ENCODE peak calls at places on chromosomes 6 and 20, in four cellular contexts. M is stomach, N is AG09309, Q is LNCaP clone FGC. I is an unnamed sample.

GRCh38 chr6:157083343-157083742 is 240.0 kb downstream of the TMEM242 start:
- DNase-seq in Q (no peak), M (no peak), N (no peak), I (no peak)

GRCh38 chr6:30493643-30494250 is 4.4 kb downstream of the HLA-E start:
- DNase-seq in Q (no peak), M (no peak), N (no peak), I (no peak)

GRCh38 chr6:49541210-49541724 is 9.2 kb upstream of the C6orf141 start:
- DNase-seq in M (no peak), Q (no peak), N (peak), I (no peak)

GRCh38 chr6:37244430-37245310 is 12.9 kb upstream of the TBC1D22B start:
- DNase-seq in M (peak), N (peak), Q (peak), I (no peak)

GRCh38 chr6:53209681-53210080 is 61.0 kb upstream of the GCM1 start:
- DNase-seq in N (no peak), M (no peak), Q (peak), I (no peak)

GRCh38 chr6:20916081-20916480 is 381.8 kb downstream of the CDKAL1 start:
- DNase-seq in Q (no peak), M (no peak), N (peak), I (no peak)

GRCh38 chr6:120871416-120872261 is 462.6 kb downstream of the TBC1D32 start:
- DNase-seq in M (no peak), Q (no peak), N (no peak), I (peak)

GRCh38 chr6:128511518-128511917 is 8.9 kb downstream of the PTPRK start:
- DNase-seq in M (no peak), Q (no peak), N (no peak), I (no peak)

GRCh38 chr6:154543638-154544037 is 33.2 kb upstream of the CNKSR3 start:
- DNase-seq in M (no peak), N (no peak), Q (no peak), I (no peak)

GRCh38 chr6:90219168-90219985 is 77.3 kb downstream of the BACH2 start:
- DNase-seq in N (peak), M (no peak), Q (peak), I (no peak)

GRCh38 chr6:156934054-156934424 is 156.9 kb downstream of the ARID1B start:
- DNase-seq in N (no peak), M (no peak), Q (peak), I (no peak)

GRCh38 chr20:25285091-25285647 is 37.3 kb downstream of the PYGB start:
- DNase-seq in M (peak), N (no peak), Q (no peak), I (peak)

GRCh38 chr20:48620486-48621255 is 207.1 kb downstream of the PREX1 start:
- DNase-seq in Q (peak), M (peak), N (no peak), I (peak)

GRCh38 chr20:64116541-64117423 is 9.4 kb upstream of the NPBWR2 start:
- DNase-seq in M (peak), Q (no peak), N (no peak), I (no peak)

GRCh38 chr20:34943808-34944568 is 11.6 kb downstream of the GSS start:
- DNase-seq in Q (no peak), N (no peak), M (no peak), I (no peak)

GRCh38 chr20:34940126-34940525 is 15.5 kb downstream of the GSS start:
- DNase-seq in M (no peak), Q (no peak), N (no peak), I (no peak)

GRCh38 chr20:34941224-34941623 is 14.4 kb downstream of the GSS start:
- DNase-seq in M (no peak), N (no peak), Q (no peak), I (peak)

GRCh38 chr20:34945315-34946077 is 10.1 kb downstream of the GSS start:
- DNase-seq in Q (peak), N (no peak), M (peak), I (no peak)

GRCh38 chr20:34942301-34942700 is 13.3 kb downstream of the GSS start:
- DNase-seq in N (no peak), Q (no peak), M (no peak), I (no peak)
- TF ChIP-seq CTCF in N (no peak), Q (no peak), M (no peak), I (no peak)

GRCh38 chr6:32215617-32216016 is 8.2 kb downstream of the NOTCH4 start:
- DNase-seq in M (no peak), Q (no peak), N (no peak), I (no peak)

GRCh38 chr6:32220021-32220420 is 3.8 kb downstream of the NOTCH4 start:
- DNase-seq in Q (no peak), N (no peak), M (no peak), I (no peak)

GRCh38 chr6:32216292-32216691 is 7.6 kb downstream of the NOTCH4 start:
- DNase-seq in Q (no peak), M (no peak), N (no peak), I (no peak)

GRCh38 chr6:32216998-32217397 is 6.9 kb downstream of the NOTCH4 start:
- DNase-seq in Q (no peak), N (no peak), M (no peak), I (no peak)

DNA sequence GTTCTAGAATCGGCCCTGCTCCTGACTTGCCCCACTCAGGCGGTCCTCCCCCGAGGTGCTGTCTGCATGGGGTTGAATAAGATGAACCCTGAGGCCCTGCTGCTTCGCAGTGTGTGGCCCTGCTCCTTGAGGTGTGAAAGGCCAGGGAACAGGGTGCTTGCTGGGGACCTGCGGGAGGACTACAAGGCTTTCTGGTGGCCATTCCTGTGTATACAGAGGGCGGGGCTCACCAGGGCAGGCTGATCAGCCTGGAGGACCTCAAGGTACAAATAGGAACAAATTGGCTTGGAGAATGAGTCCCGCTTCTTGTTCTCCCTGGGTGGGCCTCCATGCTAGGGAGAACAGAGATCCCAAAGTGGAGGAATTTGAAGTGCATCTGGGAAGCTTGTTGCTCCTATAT is 5.7 kb downstream of the NOTCH4 start:
- DNase-seq in N (no peak), M (no peak), Q (no peak), I (no peak)
- TF ChIP-seq CTCF in N (no peak), M (no peak), Q (no peak), I (no peak)

DNA sequence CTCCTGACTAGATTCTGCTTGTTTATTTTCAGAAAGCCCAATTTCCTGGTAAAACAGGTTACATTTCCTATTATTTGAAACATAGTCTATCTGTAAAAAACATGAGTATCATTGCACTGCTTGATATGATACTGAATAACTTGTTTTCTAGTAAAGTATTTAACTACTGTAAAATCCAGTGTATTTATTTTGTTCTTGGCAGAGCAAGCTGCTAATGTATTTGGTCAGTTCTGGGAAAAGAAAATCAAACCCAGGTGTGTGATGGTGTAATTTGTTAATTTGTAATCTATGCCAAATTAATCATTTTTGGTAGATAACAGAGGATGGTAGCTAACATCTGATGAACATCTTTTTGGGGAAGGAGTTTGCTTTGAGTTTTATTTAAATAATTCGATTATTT is 50.8 kb downstream of the FKBP5 start:
- DNase-seq in N (no peak), M (no peak), Q (no peak), I (no peak)
- TF ChIP-seq CTCF in N (no peak), M (no peak), Q (no peak), I (no peak)

DNA sequence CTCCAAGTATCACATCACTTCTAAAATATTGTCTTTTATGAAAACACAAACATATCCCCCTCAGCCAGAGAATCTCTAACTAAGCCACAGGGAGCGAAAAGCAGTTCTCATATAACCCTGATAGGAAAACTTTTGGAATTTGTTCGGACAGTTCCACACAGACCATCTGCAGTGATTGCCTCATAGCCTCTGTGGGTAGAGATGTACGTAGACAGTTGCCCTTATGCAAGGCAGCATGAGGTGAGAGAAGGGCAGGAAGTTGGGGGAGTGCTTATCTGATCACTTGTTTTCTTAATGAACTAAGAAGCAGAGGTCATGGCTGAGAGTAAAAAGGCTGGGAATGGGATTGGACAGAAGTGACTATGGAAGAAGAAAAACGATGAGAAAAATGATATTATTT is 39.6 kb downstream of the SLC23A2 start:
- DNase-seq in M (no peak), Q (no peak), N (no peak), I (peak)
- TF ChIP-seq CTCF in M (no peak), Q (no peak), N (no peak), I (no peak)

DNA sequence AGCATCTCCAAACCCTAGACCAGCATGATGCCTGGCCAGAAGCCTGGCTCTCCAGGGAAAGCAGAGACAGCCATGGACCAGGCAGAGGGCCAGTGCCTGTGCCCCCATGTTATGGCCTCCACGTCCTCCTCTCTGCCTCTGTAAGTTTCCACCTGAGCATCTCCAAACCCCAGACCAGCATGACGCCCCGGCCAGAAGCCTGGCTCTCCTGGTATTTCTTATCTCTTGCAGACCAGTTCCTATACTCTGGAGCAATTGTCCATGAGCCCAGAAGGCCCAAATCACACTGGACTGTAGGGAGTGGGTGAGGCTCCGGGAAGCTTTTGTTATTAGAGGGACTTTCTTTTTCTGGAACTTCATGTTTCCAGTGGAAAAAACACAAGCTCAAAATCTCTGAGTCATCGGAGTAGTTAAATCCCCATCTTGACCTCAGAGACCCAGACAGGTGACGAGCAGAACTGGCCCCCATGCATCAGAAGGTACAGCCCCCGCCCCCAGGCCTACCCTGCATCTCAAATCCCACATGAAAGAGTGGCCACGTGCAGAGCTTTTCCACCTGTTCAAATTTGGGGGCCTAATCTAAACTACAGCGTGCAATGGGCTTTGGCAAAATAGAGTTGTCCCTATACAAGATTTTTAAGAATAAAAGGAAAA is 110.2 kb upstream of the FOXQ1 start:
- DNase-seq in M (no peak), N (no peak), Q (no peak), I (no peak)
- TF ChIP-seq CTCF in M (no peak), N (no peak), Q (no peak), I (no peak)

DNA sequence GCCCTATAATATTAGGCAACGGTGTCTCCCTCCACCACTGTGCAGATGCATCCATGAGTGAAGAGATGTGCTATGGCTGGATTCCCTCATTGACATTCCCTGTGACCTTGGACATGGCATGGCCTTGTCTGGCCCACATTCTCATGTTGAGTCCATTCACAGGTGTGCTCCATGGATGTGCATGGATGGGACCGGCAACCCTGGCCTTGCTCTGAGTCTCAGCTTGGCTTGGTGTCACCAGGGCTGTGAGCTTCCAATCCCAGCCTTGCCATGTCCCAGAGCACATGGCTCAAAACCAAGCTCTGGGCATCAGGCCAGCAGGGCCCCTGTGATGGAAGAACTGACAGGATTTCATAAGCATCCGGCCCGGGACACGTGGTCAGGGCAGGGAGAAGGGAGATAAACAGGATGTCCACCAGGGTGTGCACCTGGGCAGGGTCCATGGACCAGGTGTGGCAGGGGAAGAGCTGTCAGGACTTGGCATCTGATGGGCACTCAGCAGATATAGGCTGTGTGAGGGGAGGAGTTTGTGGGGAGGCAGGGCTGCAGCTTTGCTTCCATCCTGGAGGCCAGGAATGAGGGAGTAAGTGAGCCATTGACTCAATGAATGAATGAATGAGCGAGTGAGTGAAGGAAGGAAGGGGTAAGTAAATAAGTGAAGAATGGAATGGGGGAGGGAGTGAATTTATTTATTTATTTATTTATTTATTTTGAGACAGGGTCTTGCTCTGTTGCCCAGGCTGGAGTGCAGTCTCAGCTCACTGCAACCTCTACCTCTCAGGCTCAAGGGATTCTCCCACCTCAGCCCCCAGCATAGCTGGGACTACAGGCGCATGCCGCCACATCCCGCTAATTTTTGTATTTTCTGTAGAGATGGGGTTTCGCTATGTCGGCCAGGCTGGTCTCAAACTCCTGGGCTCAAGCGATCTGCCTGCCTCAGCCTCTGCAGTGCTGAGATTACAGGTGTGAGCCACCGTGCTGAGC is 15.7 kb downstream of the NRSN2 start:
- DNase-seq in Q (peak), M (peak), N (no peak), I (peak)
- TF ChIP-seq CTCF in Q (peak), M (no peak), N (peak), I (peak)

I was measured in CD14-positive monocyte.